ENCODE peak calls at places on chromosomes 16 and 17, in eight cellular contexts. E, U, A, C, J, F, D and Z are unnamed samples.

GRCh38 chr17:66667491-66668030 is 167.4 kb upstream of the CACNG5 start:
- DNase-seq in E (no peak), U (peak; percentile 42), A (no peak), C (no peak), J (no peak), F (no peak), D (no peak), Z (no peak)

GRCh38 chr17:57234252-57235092 is 21.9 kb upstream of the MSI2 start:
- DNase-seq in E (no peak), U (no peak), A (no peak), C (no peak), J (no peak), F (no peak), D (no peak), Z (no peak)

GRCh38 chr17:57607553-57608120 is 137.5 kb downstream of the CCDC182 start:
- DNase-seq in E (no peak), U (no peak), A (peak; percentile 46), C (no peak), J (no peak), F (peak; percentile 16), D (no peak), Z (no peak)

GRCh38 chr17:59454633-59455105 is 110.7 kb upstream of the DHX40 start:
- DNase-seq in E (no peak), U (no peak), A (no peak), C (no peak), J (no peak), F (no peak), D (no peak), Z (no peak)

GRCh38 chr16:85288869-85289660 is 176.8 kb upstream of the CIBAR2 start:
- DNase-seq in E (no peak), U (no peak), A (no peak), C (no peak), J (no peak), F (no peak), D (peak; percentile 56), Z (no peak)

GRCh38 chr17:56779898-56780777 is 53.6 kb downstream of the C17orf67 start:
- DNase-seq in E (peak; percentile 77), U (peak; percentile 78), A (peak; percentile 93), C (peak; percentile 80), J (no peak), F (peak; percentile 84), D (peak; percentile 79), Z (peak; percentile 86)

GRCh38 chr16:1908081-1908633 is 10.1 kb downstream of the HS3ST6 start:
- DNase-seq in E (no peak), U (no peak), A (no peak), C (no peak), J (no peak), F (no peak), D (no peak), Z (no peak)

GRCh38 chr17:13415877-13416416 is 185.8 kb downstream of the HS3ST3A1 start:
- DNase-seq in E (peak; percentile 73), U (no peak), A (no peak), C (peak; percentile 26), J (peak; percentile 59), F (no peak), D (peak; percentile 92), Z (peak; percentile 45)